ENCODE peak calls at places on chromosomes 6 and 20, in eight cellular contexts. I is left ventricle myocardium inferior, J is lower lobe of right lung, S is MM.1S, Y is IMR-90, P is heart right ventricle, T is pancreas, K is upper lobe of right lung. H is an unnamed sample.

GRCh38 chr6:134614606-134615485 is 296.9 kb upstream of the SGK1 start:
- DNase-seq in I (no peak), J (no peak), S (no peak), Y (peak; percentile 34), P (no peak), T (no peak), K (no peak), H (no peak)

GRCh38 chr6:26470643-26471042 is 12.9 kb downstream of the BTN2A1 start:
- DNase-seq in I (no peak), J (no peak), S (no peak), Y (no peak), P (no peak), T (no peak), K (no peak), H (peak; percentile 16)

GRCh38 chr6:127300411-127300810 is 33.7 kb downstream of the RNF146 start:
- DNase-seq in I (no peak), J (no peak), S (no peak), Y (peak; percentile 92), P (no peak), T (no peak), K (no peak), H (no peak)

GRCh38 chr6:138349891-138350290 is 27.8 kb upstream of the SMIM28 start:
- DNase-seq in I (no peak), J (no peak), S (no peak), Y (no peak), P (no peak), T (no peak), K (no peak), H (no peak)

GRCh38 chr20:31670371-31671228 is 32.9 kb downstream of the COX4I2 start:
- DNase-seq in I (peak; percentile 78), J (peak; percentile 70), S (no peak), Y (peak; percentile 75), P (peak; percentile 77), T (peak; percentile 81), K (peak; percentile 72), H (peak; percentile 54)

GRCh38 chr6:35093118-35093445 is 48.1 kb downstream of the TCP11 start:
- DNase-seq in I (no peak), J (no peak), S (no peak), Y (peak; percentile 8), P (no peak), T (no peak), K (no peak), H (no peak)

GRCh38 chr20:32971703-32972161 is 32.5 kb downstream of the SUN5 start:
- DNase-seq in I (no peak), J (no peak), S (no peak), Y (no peak), P (no peak), T (no peak), K (no peak), H (no peak)

GRCh38 chr20:8530022-8530421 is 398.0 kb downstream of the PLCB1 start:
- DNase-seq in I (no peak), J (no peak), S (no peak), Y (peak; percentile 23), P (no peak), T (no peak), K (no peak), H (no peak)

GRCh38 chr20:10958279-10958678 is 284.5 kb upstream of the JAG1 start:
- DNase-seq in I (no peak), J (no peak), S (no peak), Y (no peak), P (no peak), T (no peak), K (no peak), H (no peak)

GRCh38 chr20:10960416-10960815 is 286.6 kb upstream of the JAG1 start:
- DNase-seq in I (no peak), J (no peak), S (no peak), Y (no peak), P (no peak), T (no peak), K (no peak), H (no peak)

GRCh38 chr20:10962937-10963336 is 289.1 kb upstream of the JAG1 start:
- DNase-seq in I (no peak), J (no peak), S (no peak), Y (no peak), P (no peak), T (no peak), K (no peak), H (no peak)

GRCh38 chr20:10963717-10964266 is 290.0 kb upstream of the JAG1 start:
- DNase-seq in I (no peak), J (no peak), S (no peak), Y (no peak), P (peak; percentile 24), T (no peak), K (no peak), H (no peak)

GRCh38 chr20:10961651-10962288 is 288.0 kb upstream of the JAG1 start:
- DNase-seq in I (no peak), J (no peak), S (no peak), Y (no peak), P (no peak), T (no peak), K (no peak), H (no peak)
- TF ChIP-seq CTCF in I (no peak), J (no peak), S (no peak), Y (no peak), P (no peak), T (no peak), K (no peak), H (no peak)

DNA sequence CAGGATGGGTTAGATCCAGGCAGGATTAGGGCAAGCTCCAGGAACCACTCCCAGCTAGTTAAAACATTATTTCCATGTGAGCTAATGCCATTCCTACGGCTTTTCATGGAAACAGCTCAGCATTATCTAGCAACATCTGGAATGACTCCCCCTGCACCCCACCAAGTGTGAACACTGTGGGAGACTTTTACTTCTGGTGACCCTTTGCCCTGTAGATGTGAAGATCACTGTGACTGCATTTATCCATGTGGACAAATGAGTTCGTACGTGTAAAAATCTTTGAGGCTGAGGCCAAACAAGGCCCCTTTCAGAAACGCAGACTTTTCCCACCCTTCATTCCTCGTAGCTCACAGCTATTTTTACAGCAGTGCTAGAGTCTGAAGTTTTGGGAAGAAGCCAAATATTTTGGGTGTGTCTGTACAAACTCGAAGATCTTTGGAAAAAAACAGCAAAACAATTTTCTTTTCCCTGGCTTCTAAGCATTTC is 221.8 kb upstream of the SOX4 start:
- DNase-seq in I (no peak), J (no peak), S (no peak), Y (no peak), P (peak; percentile 7), T (no peak), K (no peak), H (no peak)
- H3K4me1 ChIP-seq in I (peaks cover 11% of the 10 kb centered on the region), J (no peaks in the 10 kb centered on the region), S (no peaks in the 10 kb centered on the region), Y (no peaks in the 10 kb centered on the region), P (peaks cover 6% of the 10 kb centered on the region), T (no peaks in the 10 kb centered on the region), K (peaks cover 11% of the 10 kb centered on the region), H (peaks cover 9% of the 10 kb centered on the region)

DNA sequence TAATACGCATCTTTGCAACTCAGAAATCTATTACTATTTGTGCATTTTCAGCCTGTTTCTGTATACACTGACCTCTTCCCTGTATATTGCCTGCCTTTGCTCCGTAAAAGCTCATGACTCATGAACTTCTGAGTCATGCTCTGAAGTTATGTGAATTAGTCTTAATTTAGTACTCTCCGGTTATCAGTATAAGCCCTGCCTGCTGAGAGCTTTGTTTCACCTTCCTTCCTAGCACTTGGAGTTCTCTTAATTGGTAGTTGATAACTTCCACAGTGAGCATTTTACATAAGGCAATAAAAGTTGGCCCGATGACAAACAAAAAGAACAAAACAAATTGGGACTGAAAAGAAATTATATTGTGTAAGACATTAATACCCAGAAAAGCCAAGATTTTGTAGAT is 231.4 kb downstream of the GJA1 start:
- DNase-seq in I (no peak), J (no peak), S (no peak), Y (peak; percentile 93), P (peak; percentile 21), T (no peak), K (no peak), H (no peak)
- H3K4me3 ChIP-seq in I (no peak overlapping the region), J (no peak overlapping the region), S (no peak overlapping the region), Y (no peak overlapping the region), P (no peak overlapping the region), T (no peak overlapping the region), K (no peak overlapping the region), H (no peak overlapping the region)

GRCh38 chr6:15248451-15249370 is 2.8 kb downstream of the JARID2 start:
- DNase-seq in I (peak; percentile 95), J (peak; percentile 96), S (peak; percentile 96), Y (peak; percentile 97), P (peak; percentile 97), T (peak; percentile 92), K (peak; percentile 96), H (peak; percentile 93)
- TF ChIP-seq CTCF in I (peak; percentile 42), J (peak; percentile 8), S (no peak), Y (peak; percentile 34), P (no peak), T (no peak), K (no peak), H (peak; percentile 7)

DNA sequence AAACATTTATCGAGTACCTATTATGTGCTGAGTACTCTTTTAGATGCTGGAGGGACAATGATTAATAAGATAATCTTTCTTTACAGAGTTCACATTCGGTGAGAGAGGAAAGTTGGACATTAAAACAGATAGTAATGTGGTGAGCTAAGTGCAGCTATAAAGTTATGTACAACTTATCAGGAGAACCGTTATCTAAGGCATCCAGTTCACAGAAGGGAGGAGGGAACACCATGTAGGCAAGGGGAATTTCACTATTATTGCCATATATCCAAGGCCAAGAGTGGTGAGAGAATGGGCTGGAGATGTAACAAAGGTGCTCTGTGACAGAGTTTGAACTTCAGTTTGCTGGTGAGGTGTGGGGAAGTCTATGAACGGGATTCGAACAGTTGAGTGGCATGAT is 105.8 kb downstream of the CARMIL1 start:
- DNase-seq in I (no peak), J (no peak), S (no peak), Y (peak; percentile 4), P (no peak), T (no peak), K (no peak), H (no peak)
- H3K4me1 ChIP-seq in I (peaks cover 16% of the 10 kb centered on the region), J (peaks cover 11% of the 10 kb centered on the region), S (peaks cover 71% of the 10 kb centered on the region), Y (no peaks in the 10 kb centered on the region), P (no peaks in the 10 kb centered on the region), T (no peaks in the 10 kb centered on the region), K (no peaks in the 10 kb centered on the region), H (no peaks in the 10 kb centered on the region)

DNA sequence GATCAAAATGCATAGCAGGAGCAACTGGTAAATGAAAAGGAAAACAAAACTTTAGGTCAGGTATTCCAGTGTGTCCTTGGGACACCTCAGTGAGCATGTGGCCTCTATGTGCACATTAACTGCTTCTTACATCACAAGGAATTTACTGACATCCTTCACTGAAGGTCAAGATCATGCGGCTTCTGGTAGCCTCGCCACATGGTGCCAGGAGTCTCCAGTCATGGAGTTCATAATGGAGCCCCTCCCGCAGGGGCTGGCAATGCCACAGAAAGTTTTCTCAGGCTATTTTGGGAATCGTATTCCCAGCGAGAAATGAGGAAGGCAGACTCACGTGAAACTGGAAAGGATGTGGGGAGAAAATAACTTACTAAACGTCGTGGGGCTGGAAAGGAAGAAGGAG is 19.7 kb upstream of the SLC22A3 start:
- DNase-seq in I (no peak), J (no peak), S (no peak), Y (no peak), P (no peak), T (no peak), K (no peak), H (no peak)
- H3K4me3 ChIP-seq in I (no peak overlapping the region), J (no peak overlapping the region), S (no peak overlapping the region), Y (no peak overlapping the region), P (no peak overlapping the region), T (no peak overlapping the region), K (no peak overlapping the region), H (no peak overlapping the region)

H was measured in BE2C.